ENCODE peak calls at places on chromosomes 4 and X, in seven cellular contexts. E, O, U, A, B, X and J are unnamed samples.

GRCh38 chr4:151198748-151199147 is 78.2 kb upstream of the PRSS48 start:
- DNase-seq in U (no peak), B (no peak), A (peak), X (no peak), O (no peak), E (no peak), J (no peak)

GRCh38 chr4:42361475-42361874 is 35.8 kb upstream of the SHISA3 start:
- DNase-seq in X (no peak), B (no peak), A (no peak), E (no peak), U (no peak), O (no peak), J (no peak)

GRCh38 chr4:83180469-83180968 is 66.0 kb upstream of the PLAC8 start:
- DNase-seq in X (no peak), A (no peak), B (no peak), E (no peak), O (no peak), U (peak), J (no peak)

GRCh38 chrX:13151806-13152510 is 107.5 kb upstream of the FAM9C start:
- DNase-seq in U (no peak), X (no peak), A (peak), E (no peak), O (no peak), B (no peak), J (no peak)

GRCh38 chrX:140710710-140711109 is 1.2 kb downstream of the LINC00632 start:
- DNase-seq in O (no peak), X (no peak), U (no peak), E (no peak), A (peak), B (no peak), J (peak)

GRCh38 chrX:108020631-108021030 is 24.2 kb upstream of the VSIG1 start:
- DNase-seq in X (no peak), U (no peak), O (no peak), B (no peak), E (no peak), A (peak), J (peak)

GRCh38 chr4:8725071-8725841 is 132.7 kb downstream of the CPZ start:
- DNase-seq in O (peak), U (no peak), A (no peak), E (no peak), B (no peak), X (no peak), J (no peak)

GRCh38 chr4:54090804-54091623 is 8.9 kb upstream of the GSX2 start:
- DNase-seq in A (peak), B (no peak), X (no peak), O (peak), U (no peak), E (peak), J (no peak)

GRCh38 chr4:138659041-138659565 is 356.5 kb upstream of the NOCT start:
- DNase-seq in E (no peak), B (no peak), U (no peak), O (no peak), X (no peak), A (no peak), J (no peak)

GRCh38 chrX:44314259-44314734 is 29.2 kb downstream of the EFHC2 start:
- DNase-seq in U (peak), O (no peak), A (peak), B (no peak), E (peak), X (no peak), J (no peak)

GRCh38 chr4:63563288-63564014 is 845.8 kb downstream of the TECRL start:
- DNase-seq in A (no peak), X (peak), O (no peak), E (no peak), U (no peak), B (no peak), J (no peak)

GRCh38 chrX:153336128-153336894 is 2.4 kb downstream of the ZNF275 start:
- DNase-seq in B (no peak), X (no peak), E (no peak), O (no peak), A (peak), U (no peak), J (no peak)